ENCODE peak calls at places on chromosomes 13 and 19, in four cellular contexts. C is CD4-positive, alpha-beta T cell; A is OCI-LY7; H is aorta. J is an unnamed sample.

GRCh38 chr19:39919976-39920375 is 14.5 kb downstream of the FCGBP start:
- DNase-seq in C (no peak), A (no peak), H (no peak), J (no peak)

GRCh38 chr13:86563308-86563707 is 764.1 kb upstream of the SLITRK6 start:
- DNase-seq in C (no peak), H (no peak), A (no peak), J (no peak)

GRCh38 chr19:3725640-3726310 is 17.6 kb downstream of the TJP3 start:
- DNase-seq in C (no peak), A (no peak), H (no peak), J (no peak)

GRCh38 chr19:410243-410781 is 1.4 kb upstream of the C2CD4C start:
- DNase-seq in C (no peak), H (peak; percentile 30), A (no peak), J (no peak)

GRCh38 chr19:1853295-1854031 is 5.2 kb upstream of the REXO1 start:
- DNase-seq in H (peak; percentile 86), A (peak; percentile 87), C (peak; percentile 68), J (peak; percentile 15)

GRCh38 chr13:90918551-90918950 is 428.9 kb upstream of the MIR17HG start:
- DNase-seq in C (no peak), A (no peak), H (no peak), J (no peak)

GRCh38 chr13:110616103-110617101 is 1.1 kb downstream of the NAXD start:
- DNase-seq in H (no peak), A (peak; percentile 54), C (no peak), J (no peak)

GRCh38 chr13:87570669-87571068 is 100.5 kb upstream of the SLITRK5 start:
- DNase-seq in A (no peak), H (no peak), C (no peak), J (no peak)

DNA sequence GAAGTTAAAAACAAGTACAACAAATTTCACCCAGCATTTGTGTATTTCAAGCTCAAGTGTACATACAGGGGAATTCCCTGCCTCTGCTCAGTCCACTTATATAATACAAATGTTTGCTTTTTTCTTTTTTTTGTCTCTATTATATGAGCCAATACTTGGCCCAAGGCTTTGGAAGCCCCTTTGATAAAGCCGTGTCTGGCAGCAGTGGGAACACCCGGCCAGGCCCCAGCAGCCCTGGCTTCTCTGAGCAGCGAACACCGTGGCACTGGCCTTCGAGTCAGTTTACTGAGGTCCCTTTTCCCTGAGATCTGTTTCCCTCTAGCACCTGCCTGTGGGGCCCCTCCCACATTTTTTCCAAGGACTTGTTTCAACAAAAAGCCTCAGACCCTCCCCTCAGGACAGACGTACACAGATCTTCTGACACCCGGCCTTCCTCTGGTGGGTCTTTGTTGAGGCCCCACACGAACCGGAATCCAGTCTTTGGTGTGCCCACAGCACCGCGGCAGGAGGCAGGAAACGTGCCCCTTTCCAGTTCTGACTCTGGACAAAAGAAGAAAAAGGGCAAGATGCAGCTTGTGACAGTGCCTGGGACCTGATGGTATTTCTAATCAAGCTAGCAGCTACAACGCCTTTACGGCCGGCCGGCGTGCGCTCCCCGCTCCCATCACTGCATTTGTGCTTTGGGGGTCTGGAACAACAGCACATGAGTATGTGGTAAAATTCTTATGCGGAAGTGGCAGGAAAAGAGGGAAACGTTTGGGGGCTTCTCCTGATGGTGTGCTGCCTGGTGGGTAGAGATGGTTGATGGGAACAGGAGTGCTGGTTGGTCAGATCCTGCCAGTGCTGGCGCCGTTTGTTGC is 13.8 kb downstream of the SIPA1L3 start:
- DNase-seq in H (no peak), C (no peak), A (no peak), J (no peak)
- H3K27ac ChIP-seq in H (no peak overlapping the region), C (no peak overlapping the region), A (peak overlapping the region; percentile 28), J (peak overlapping the region; percentile 3)

GRCh38 chr19:45710731-45711130 is 18.3 kb downstream of the QPCTL start:
- DNase-seq in C (no peak), A (peak; percentile 25), H (no peak), J (no peak)

GRCh38 chr19:45705115-45705514 is 12.6 kb downstream of the QPCTL start:
- DNase-seq in C (no peak), H (no peak), A (no peak), J (no peak)

GRCh38 chr19:45705710-45706415 is 13.4 kb downstream of the QPCTL start:
- DNase-seq in A (no peak), H (no peak), C (no peak), J (no peak)
- H3K27ac ChIP-seq in A (peak overlapping the region; percentile 98), H (no peak overlapping the region), C (no peak overlapping the region), J (no peak overlapping the region)

DNA sequence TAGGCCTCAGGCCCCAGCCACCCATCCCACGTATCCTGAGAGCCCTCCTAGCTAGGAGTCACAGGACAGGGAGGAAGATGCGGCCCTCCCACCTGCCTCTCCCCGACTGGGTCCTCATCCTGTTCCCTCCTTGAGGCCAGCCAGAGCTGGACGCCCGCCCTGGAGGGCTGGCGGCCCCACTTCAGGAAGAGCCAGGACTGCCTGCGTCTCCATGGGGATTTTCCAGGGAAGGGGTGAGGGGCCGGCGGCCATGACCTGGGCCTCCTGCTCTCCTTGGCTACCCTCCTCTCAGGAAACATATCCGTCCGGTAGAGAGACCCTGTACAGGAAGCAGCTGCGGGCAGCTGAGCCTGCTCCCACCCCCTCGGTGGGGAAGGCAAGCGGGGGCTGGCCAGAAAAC is 11.3 kb upstream of the PRKD2 start:
- DNase-seq in C (no peak), A (no peak), H (no peak), J (no peak)
- H3K27ac ChIP-seq in C (no peak overlapping the region), A (no peak overlapping the region), H (no peak overlapping the region), J (peak overlapping the region; percentile 17)

DNA sequence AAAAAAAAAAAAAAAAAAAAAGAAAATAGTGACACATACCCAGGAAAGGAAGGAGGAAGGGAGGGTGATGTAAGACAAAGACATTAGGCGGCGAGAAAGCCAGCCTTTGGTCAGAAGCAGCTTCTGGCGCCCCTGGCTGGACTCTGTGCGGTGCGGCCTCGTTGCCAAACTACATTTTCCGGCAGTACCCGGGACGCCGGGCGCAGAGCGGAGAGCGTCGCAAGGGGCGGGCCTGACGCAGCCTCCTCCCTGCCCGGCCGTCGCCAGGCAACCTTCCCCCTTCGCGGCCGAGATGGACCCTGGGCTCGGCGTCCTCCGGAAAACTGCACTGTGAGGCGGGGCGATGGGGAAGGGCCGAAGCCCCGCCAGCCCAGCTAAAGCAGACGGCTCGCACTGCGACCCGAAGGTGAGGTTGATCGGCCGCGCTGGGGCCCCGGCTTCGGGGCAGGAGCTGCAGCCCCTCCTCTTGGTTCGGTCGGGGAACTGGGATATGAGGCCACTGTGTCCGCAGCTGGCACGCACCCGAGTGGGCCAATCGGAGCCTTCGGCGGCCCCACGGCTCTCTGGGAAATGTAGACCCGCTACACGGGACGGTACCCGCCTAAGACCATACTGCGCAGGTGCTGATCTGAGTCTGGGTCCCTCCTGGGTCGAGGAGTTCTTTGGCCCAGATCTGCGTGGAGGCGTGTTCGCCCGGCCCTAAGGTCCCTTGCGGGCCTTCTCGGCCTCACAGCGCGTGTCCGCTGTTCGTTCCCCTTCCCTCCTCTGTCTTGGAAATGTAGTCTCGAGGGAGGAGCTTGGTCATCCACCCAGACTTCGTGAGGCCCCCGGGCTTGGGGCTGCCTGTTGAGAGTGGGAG is 2.3 kb upstream of the MZF1 start:
- DNase-seq in C (peak; percentile 60), H (peak; percentile 94), A (peak; percentile 89), J (no peak)
- H3K27ac ChIP-seq in C (peak overlapping the region; percentile 91), H (no peak overlapping the region), A (peak overlapping the region; percentile 51), J (peak overlapping the region; percentile 94)

GRCh38 chr19:43773725-43774102 is 7.1 kb downstream of the KCNN4 start:
- DNase-seq in H (no peak), A (no peak), C (no peak), J (no peak)
- H3K27ac ChIP-seq in H (no peak overlapping the region), A (no peak overlapping the region), C (no peak overlapping the region), J (no peak overlapping the region)

DNA sequence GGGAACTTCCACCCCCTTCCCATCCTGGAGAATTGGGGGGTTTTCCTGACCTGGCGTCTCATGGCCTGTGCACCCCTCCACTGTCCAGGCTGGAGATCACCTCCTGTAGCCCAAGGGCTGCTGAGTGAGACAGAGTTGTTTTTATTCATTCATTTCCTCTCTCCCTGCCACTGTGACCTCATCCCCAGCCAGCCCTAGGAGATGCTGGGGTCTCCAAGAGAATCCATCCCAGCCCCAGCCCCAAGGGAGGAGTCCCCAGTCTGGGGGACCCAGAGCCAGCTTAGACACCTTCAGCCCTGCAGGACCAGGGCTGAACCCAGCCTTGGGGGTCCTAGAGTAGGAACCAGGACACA is 4.2 kb downstream of the FCHO1 start:
- DNase-seq in C (no peak), H (no peak), A (no peak), J (no peak)
- H3K27ac ChIP-seq in C (peak overlapping the region; percentile 27), H (no peak overlapping the region), A (peak overlapping the region; percentile 93), J (peak overlapping the region; percentile 99)

DNA sequence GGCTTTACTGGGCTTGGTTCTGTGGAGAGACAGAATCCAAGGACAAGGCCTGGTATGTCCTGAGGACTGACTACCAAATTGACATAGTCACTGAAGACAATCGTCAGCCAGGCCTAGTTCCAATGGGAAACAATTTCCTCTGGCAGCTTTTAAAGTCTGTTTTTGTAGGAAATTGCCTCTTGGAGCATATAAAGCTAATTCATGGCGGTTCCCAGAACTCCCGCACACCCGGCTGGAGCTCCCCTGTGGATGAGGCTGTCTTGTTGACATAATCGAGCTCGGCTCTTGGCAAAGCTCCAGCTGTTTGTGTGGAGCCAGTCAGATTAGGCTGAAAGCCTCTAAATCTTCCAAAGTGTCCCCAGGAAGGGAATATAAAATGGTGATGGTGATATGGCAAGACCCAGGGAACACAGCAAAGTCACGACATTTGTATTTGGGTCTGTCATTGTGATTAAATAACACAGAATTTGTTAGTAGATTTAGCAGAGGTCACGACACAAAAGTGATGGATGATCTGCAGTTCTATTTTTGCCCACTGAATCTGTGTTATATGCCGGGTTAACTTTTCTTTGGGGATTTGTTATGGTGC is 395.0 kb downstream of the PCDH9 start:
- DNase-seq in C (no peak), A (no peak), H (peak; percentile 60), J (peak; percentile 62)
- H3K27ac ChIP-seq in C (no peak overlapping the region), A (no peak overlapping the region), H (no peak overlapping the region), J (peak overlapping the region; percentile 2)

GRCh38 chr13:76754414-76754813 is 131.8 kb downstream of the KCTD12 start:
- DNase-seq in A (no peak), H (no peak), C (no peak), J (no peak)
- H3K27ac ChIP-seq in A (no peak overlapping the region), H (no peak overlapping the region), C (no peak overlapping the region), J (no peak overlapping the region)

GRCh38 chr19:9848060-9848459 is 12.9 kb downstream of the PIN1 start:
- DNase-seq in C (peak; percentile 32), A (peak; percentile 10), H (no peak), J (no peak)
- H3K27ac ChIP-seq in C (no peak overlapping the region), A (no peak overlapping the region), H (no peak overlapping the region), J (no peak overlapping the region)

J was measured in substantia nigra.